ENCODE peak calls at places on chromosomes 7 and 10, in six cellular contexts. B, T, E, K, U and P are unnamed samples.

GRCh38 chr7:25496394-25497103 is 268.3 kb upstream of the NPVF start:
- DNase-seq in B (no peak), T (no peak), E (no peak), K (no peak), U (no peak), P (no peak)

GRCh38 chr7:47772492-47772891 is 175.8 kb downstream of the PKD1L1 start:
- DNase-seq in B (no peak), T (no peak), E (no peak), K (no peak), U (no peak), P (no peak)

GRCh38 chr10:130018253-130018652 is 54.2 kb upstream of the EBF3 start:
- DNase-seq in B (peak), T (no peak), E (no peak), K (no peak), U (no peak), P (peak)

GRCh38 chr7:143452495-143452894 is 9.2 kb downstream of the TAS2R60 start:
- DNase-seq in B (no peak), T (no peak), E (no peak), K (no peak), U (no peak), P (no peak)

GRCh38 chr7:81574723-81575326 is 195.0 kb downstream of the HGF start:
- DNase-seq in B (no peak), T (no peak), E (no peak), K (no peak), U (no peak), P (no peak)

GRCh38 chr10:92011560-92012214 is 88.1 kb downstream of the BTAF1 start:
- DNase-seq in B (no peak), T (no peak), E (no peak), K (no peak), U (no peak), P (peak)

GRCh38 chr10:13727574-13727973 is 140.8 kb downstream of the PRPF18 start:
- DNase-seq in B (no peak), T (no peak), E (no peak), K (no peak), U (no peak), P (no peak)

GRCh38 chr10:22016046-22016705 is 12.6 kb upstream of the DNAJC1 start:
- DNase-seq in B (no peak), T (no peak), E (no peak), K (no peak), U (no peak), P (no peak)

GRCh38 chr10:112269266-112269665 is 13.9 kb upstream of the TECTB start:
- DNase-seq in B (no peak), T (no peak), E (no peak), K (no peak), U (no peak), P (no peak)

GRCh38 chr7:100914879-100915442 is 19.3 kb upstream of the ACHE start:
- DNase-seq in B (no peak), T (no peak), E (peak), K (peak), U (no peak), P (no peak)

GRCh38 chr7:23474098-23474828 is 4.0 kb upstream of the IGF2BP3 start:
- DNase-seq in B (peak), T (peak), E (peak), K (peak), U (no peak), P (peak)

GRCh38 chr7:8938036-8938435 is 504.6 kb downstream of the NXPH1 start:
- DNase-seq in B (no peak), T (no peak), E (no peak), K (peak), U (no peak), P (no peak)

GRCh38 chr7:111098011-111098925 is 7.3 kb downstream of the LRRN3 start:
- DNase-seq in B (peak), T (peak), E (no peak), K (no peak), U (peak), P (no peak)

GRCh38 chr10:30583778-30584415 is 45.7 kb downstream of the LYZL2 start:
- DNase-seq in B (peak), T (no peak), E (no peak), K (peak), U (no peak), P (peak)

GRCh38 chr10:30591249-30591670 is 38.3 kb downstream of the LYZL2 start:
- DNase-seq in B (no peak), T (peak), E (no peak), K (no peak), U (peak), P (peak)

GRCh38 chr10:30586828-30587227 is 42.7 kb downstream of the LYZL2 start:
- DNase-seq in B (no peak), T (no peak), E (no peak), K (no peak), U (no peak), P (no peak)

GRCh38 chr10:30589441-30589840 is 40.1 kb downstream of the LYZL2 start:
- DNase-seq in B (no peak), T (no peak), E (peak), K (peak), U (no peak), P (no peak)

GRCh38 chr10:30587522-30588031 is 42.0 kb downstream of the LYZL2 start:
- DNase-seq in B (no peak), T (no peak), E (peak), K (peak), U (no peak), P (no peak)
- H3K27ac ChIP-seq in B (no peak), T (no peak), E (peak), K (peak), U (no peak), P (no peak)

DNA sequence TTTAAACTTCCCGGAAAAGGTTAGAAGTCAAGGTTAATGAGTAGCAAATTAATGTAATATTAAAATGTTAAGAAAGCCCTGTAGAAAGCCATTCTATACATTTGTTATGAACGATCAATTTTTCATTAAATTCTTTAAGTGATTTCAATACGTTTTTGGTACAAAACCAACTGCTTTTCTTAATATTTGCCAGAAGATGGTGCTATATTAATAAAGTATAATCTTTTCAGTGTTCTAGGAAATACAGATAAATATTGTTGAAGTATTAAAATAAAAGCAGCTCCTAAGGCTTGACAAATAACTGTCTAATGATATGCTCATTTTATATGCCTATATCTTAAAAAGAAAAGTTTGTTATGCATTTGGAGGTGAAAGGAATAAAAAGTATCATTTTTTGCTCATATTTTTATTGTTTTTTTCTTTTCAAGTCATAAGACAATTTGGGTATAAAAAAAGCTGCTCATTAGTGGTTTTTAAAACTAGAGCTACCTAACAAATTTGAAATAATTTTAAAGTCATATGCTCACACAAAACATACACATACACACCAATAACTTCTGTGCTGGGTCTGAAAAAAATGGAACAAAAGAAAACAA is 130.3 kb upstream of the POT1 start:
- DNase-seq in B (no peak), T (no peak), E (no peak), K (no peak), U (no peak), P (no peak)
- TF ChIP-seq CTCF in B (no peak), T (peak), E (no peak), K (peak), U (no peak), P (peak)

GRCh38 chr7:18531539-18531938 is 36.0 kb downstream of the HDAC9 start:
- DNase-seq in B (no peak), T (no peak), E (no peak), K (no peak), U (no peak), P (no peak)

GRCh38 chr7:18532813-18533212 is 37.3 kb downstream of the HDAC9 start:
- DNase-seq in B (no peak), T (no peak), E (no peak), K (no peak), U (no peak), P (no peak)

GRCh38 chr7:18534481-18534880 is 38.9 kb downstream of the HDAC9 start:
- DNase-seq in B (no peak), T (no peak), E (no peak), K (no peak), U (no peak), P (no peak)

GRCh38 chr7:18538554-18539250 is 43.2 kb downstream of the HDAC9 start:
- DNase-seq in B (no peak), T (no peak), E (no peak), K (no peak), U (no peak), P (no peak)

DNA sequence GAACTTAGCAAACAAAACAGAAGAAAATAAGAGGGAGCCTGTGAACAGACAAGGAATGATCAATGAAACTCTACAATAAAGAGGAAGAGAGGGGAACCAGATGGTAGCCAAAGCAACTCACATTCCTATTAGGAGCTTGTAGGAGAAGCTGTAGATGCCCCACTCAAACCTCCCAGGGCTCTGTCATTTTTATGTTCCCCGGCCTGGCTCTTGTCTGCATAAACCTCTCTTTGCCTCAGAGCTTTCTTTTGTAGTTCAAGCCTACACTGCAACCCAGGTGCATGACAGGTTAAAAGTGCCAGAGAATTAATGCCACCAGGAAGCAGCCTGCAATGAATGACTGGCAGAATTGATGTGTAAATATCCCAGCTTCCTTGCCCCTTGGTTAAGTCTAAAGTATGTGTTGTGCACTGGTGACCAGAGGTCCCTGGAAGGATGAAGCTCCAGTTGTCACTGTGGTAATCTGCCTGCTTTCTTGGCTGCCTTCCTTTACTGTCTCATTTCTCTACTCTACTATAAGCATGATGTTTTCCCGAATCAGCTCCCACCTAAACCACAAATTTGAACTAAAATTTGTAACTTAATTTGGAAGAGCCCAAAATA is 40.4 kb downstream of the HDAC9 start:
- DNase-seq in B (no peak), T (no peak), E (no peak), K (no peak), U (no peak), P (no peak)
- H3K27ac ChIP-seq in B (no peak), T (no peak), E (no peak), K (no peak), U (no peak), P (no peak)

GRCh38 chr7:107048783-107049418 is 4.4 kb downstream of the PRKAR2B start:
- DNase-seq in B (no peak), T (no peak), E (no peak), K (no peak), U (no peak), P (no peak)

GRCh38 chr7:107049971-107050532 is 5.5 kb downstream of the PRKAR2B start:
- DNase-seq in B (no peak), T (no peak), E (no peak), K (no peak), U (no peak), P (no peak)

GRCh38 chr7:107046511-107047259 is 2.2 kb downstream of the PRKAR2B start:
- DNase-seq in B (no peak), T (no peak), E (no peak), K (no peak), U (no peak), P (no peak)

GRCh38 chr7:107049480-107049879 is 5.0 kb downstream of the PRKAR2B start:
- DNase-seq in B (no peak), T (no peak), E (no peak), K (no peak), U (no peak), P (no peak)

DNA sequence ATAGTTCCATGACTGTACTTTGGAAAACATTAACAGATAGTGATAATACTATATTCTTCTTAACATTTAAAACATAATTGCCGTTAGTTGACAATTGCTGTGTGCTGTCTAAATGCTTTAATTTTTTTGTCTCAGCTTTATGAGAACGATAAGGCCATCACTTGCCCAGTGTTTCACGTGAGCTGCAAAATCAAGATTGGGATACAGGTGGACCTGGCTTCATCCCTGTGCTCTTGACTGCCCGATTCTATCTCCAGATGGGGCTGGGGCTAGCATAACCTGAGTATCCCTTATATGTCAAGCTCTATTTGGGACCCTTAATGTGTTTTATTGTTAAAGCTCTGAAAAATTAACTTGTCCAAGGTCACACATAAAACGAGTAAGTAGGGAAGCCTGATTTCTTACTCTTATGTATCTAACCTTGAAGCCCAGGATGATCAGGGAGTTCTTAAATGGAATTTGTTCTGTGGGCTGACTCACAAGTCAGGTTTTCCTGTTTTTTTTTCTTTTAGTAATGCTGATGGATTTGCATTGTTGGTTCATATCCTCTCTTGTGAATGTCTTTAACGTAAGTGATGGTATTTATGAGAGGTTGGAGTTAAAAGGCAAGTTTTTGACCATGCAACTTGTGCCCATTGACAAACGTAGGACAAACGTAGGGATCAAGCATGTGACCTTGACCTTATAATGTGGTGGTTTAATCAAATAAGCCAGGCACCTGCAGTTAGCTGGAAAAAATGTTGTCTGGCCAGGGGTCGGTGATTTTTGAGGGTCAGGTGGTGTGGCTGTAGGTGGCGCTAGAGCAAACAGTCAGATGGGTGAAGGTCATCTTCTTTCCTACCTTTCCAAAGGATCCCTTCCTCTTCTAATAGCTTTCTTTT is 3.6 kb downstream of the PRKAR2B start:
- DNase-seq in B (no peak), T (no peak), E (no peak), K (no peak), U (no peak), P (no peak)
- TF ChIP-seq CTCF in B (no peak), T (no peak), E (no peak), K (no peak), U (no peak), P (no peak)

GRCh38 chr10:11799736-11800080 is 23.4 kb upstream of the PROSER2 start:
- DNase-seq in B (no peak), T (no peak), E (no peak), K (no peak), U (no peak), P (no peak)
- H3K27ac ChIP-seq in B (no peak), T (no peak), E (peak), K (no peak), U (no peak), P (no peak)

GRCh38 chr10:62661143-62661542 is 143.4 kb upstream of the ADO start:
- DNase-seq in B (no peak), T (no peak), E (no peak), K (no peak), U (no peak), P (peak)

GRCh38 chr10:62665771-62666170 is 138.7 kb upstream of the ADO start:
- DNase-seq in B (no peak), T (no peak), E (no peak), K (no peak), U (no peak), P (no peak)

GRCh38 chr10:62666264-62666663 is 138.3 kb upstream of the ADO start:
- DNase-seq in B (no peak), T (no peak), E (no peak), K (no peak), U (no peak), P (no peak)

GRCh38 chr10:62658516-62658915 is 146.0 kb upstream of the ADO start:
- DNase-seq in B (no peak), T (no peak), E (no peak), K (no peak), U (no peak), P (no peak)

DNA sequence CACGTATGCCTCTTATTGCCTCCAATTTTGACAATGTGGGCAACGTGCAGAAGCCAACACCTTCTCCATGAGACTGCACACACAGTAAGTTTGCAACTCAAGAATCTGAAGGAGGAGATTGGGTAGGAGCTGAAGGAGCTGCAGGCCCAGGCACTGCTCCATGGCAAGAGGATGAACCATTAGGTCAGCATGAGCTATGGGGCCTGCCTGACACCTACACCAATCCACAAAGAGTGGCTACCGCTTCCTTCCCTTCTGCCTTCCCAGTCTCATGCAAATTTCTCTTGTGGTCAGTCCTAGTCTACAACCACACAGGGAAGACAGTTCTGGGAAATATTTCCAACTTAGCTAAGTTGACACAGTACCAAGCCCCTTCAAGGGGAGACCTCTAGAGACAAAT is 142.0 kb upstream of the ADO start:
- DNase-seq in B (no peak), T (no peak), E (no peak), K (no peak), U (no peak), P (no peak)
- TF ChIP-seq CTCF in B (no peak), T (no peak), E (no peak), K (no peak), U (no peak), P (no peak)

DNA sequence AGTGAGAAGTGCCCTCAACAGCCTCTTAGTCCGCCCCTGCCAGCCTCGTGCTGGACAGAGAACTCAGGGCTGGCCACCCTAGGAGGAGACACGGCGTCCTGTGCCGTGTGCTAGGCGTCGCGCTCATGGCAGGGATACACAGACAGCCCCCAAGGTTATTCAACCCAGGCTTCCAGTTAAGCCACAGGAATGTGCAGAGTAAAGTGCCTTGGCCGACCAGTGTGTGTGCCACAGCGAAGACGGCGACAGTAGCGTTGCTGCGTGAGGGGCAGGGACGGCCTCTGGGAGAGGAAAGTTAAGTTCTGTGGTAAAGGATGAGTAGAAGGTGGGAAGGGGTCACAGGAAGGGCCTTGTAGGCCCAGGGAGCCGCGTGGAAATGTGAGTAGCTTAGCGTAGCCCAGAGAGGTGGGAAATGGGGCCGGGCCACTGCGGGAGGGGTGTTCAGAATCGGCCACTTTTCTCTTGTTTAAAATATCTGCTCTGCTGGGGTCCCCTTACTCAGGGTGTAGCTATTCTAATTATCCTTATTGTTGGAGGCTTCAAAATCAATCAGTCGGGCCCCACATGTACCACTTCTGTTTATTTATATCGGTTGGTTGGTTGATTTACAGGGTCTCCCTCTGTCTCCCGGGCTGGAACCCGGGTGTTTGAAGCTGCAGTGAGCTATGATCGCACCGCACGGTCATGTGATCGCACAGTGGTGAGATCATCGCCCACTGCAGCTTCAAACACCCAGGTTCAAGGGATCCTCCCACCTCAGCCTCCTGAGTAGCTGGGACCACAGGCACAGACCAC is 24.5 kb downstream of the TMEM120A start:
- DNase-seq in B (no peak), T (no peak), E (peak), K (no peak), U (no peak), P (no peak)
- H3K27ac ChIP-seq in B (peak), T (no peak), E (no peak), K (peak), U (no peak), P (no peak)